ENCODE peak calls at places on chromosomes 12 and 14, in nine cellular contexts. L is GM12864, K is endothelial cell, D is BE2C, R is lower leg skin, P is GM13977, T is right lobe of liver, M is nephron progenitor cell, U is neural progenitor cell. F is an unnamed sample.

GRCh38 chr12:61301817-61302216 is 958.4 kb upstream of the USP15 start:
- DNase-seq in K (no peak), D (no peak), P (no peak), M (no peak), R (no peak), U (no peak), T (no peak), L (no peak), F (no peak)

GRCh38 chr12:54463034-54463433 is 10.4 kb downstream of the GTSF1 start:
- DNase-seq in L (no peak), D (no peak), T (no peak), M (no peak), P (no peak), R (peak; percentile 71), K (no peak), U (no peak), F (peak; percentile 1)

GRCh38 chr12:129076466-129077325 is 223.4 kb downstream of the GLT1D1 start:
- DNase-seq in M (no peak), K (no peak), D (no peak), R (no peak), L (no peak), P (no peak), U (no peak), T (no peak), F (no peak)

GRCh38 chr12:113519464-113520191 is 48.0 kb upstream of the LHX5 start:
- DNase-seq in U (peak; percentile 43), R (no peak), L (no peak), D (no peak), T (no peak), M (peak; percentile 33), K (no peak), P (no peak), F (no peak)

GRCh38 chr12:14850929-14851663 is 7.8 kb upstream of the ART4 start:
- DNase-seq in P (no peak), T (no peak), L (peak; percentile 41), R (no peak), D (no peak), M (no peak), U (no peak), K (no peak), F (no peak)

GRCh38 chr14:68756071-68756481 is 36.8 kb downstream of the ZFP36L1 start:
- DNase-seq in K (no peak), R (no peak), U (no peak), P (no peak), L (no peak), D (no peak), M (no peak), T (no peak), F (no peak)

GRCh38 chr14:45364565-45364964 is 111.6 kb upstream of the MIS18BP1 start:
- DNase-seq in L (no peak), D (no peak), T (no peak), P (no peak), M (no peak), R (no peak), U (no peak), K (no peak), F (no peak)

GRCh38 chr12:51360315-51360714 is 13.8 kb upstream of the CELA1 start:
- DNase-seq in R (no peak), K (no peak), P (no peak), L (no peak), D (no peak), T (no peak), U (no peak), M (no peak), F (no peak)

GRCh38 chr12:130026608-130027176 is 122.9 kb upstream of the TMEM132D start:
- DNase-seq in K (no peak), U (peak; percentile 63), T (peak; percentile 50), L (no peak), P (peak; percentile 62), D (peak; percentile 63), R (no peak), M (peak; percentile 69), F (no peak)

GRCh38 chr12:44976246-44976645 is 74.7 kb downstream of the DBX2 start:
- DNase-seq in R (no peak), D (no peak), U (no peak), T (no peak), P (no peak), M (no peak), K (no peak), L (no peak), F (no peak)

GRCh38 chr12:44968960-44969359 is 81.9 kb downstream of the DBX2 start:
- DNase-seq in L (no peak), K (no peak), P (no peak), D (no peak), T (no peak), R (no peak), U (no peak), M (no peak), F (no peak)

DNA sequence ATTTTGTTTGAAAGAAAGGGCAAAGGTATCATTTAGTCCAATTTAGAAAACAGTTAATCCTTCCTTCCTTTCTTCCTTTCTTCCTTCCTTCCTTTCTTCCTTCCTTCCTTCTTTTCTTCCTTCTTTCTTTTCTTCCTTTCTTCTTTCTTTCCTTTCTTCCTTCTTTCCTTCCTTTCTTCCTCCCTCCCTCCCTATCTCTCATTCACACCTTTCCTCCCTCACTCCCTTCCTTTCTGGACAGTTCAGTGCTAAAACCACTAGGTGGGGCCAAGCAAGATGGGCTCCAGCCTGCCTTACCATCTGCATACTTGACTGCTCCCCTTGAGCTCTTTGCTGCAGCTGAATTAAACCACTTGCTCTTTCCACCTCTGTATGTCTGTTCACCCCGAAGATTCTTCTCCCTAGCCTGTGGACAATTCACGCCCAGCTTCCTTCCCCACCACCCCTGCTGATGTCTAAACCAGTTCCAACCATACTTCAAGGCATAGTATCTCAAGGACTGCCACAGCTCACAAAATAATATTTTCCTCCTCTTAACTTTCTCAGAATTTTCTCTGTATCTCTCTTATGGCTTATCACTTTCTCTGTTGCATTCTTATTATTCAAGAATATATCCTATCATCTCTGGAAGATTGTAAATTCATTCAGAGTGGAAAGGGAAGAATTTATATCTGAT is 78.0 kb downstream of the DBX2 start:
- DNase-seq in R (no peak), K (no peak), P (peak; percentile 17), L (no peak), D (no peak), U (peak; percentile 70), M (peak; percentile 30), T (no peak), F (no peak)
- TF ChIP-seq CTCF in R (no peak), K (peak; percentile 28), P (peak; percentile 60), L (peak; percentile 66), D (peak; percentile 54), U (peak; percentile 78), M (peak; percentile 61), T (peak; percentile 42), F (peak; percentile 36)

GRCh38 chr14:69896080-69896479 is 16.9 kb downstream of the SMOC1 start:
- DNase-seq in M (no peak), K (no peak), R (no peak), L (no peak), T (no peak), D (no peak), U (no peak), P (no peak), F (no peak)

GRCh38 chr14:69886843-69887242 is 7.6 kb downstream of the SMOC1 start:
- DNase-seq in L (no peak), U (no peak), T (no peak), P (no peak), K (no peak), D (no peak), M (no peak), R (no peak), F (no peak)

GRCh38 chr14:69887740-69888657 is 8.8 kb downstream of the SMOC1 start:
- DNase-seq in D (no peak), M (no peak), L (no peak), T (peak; percentile 45), K (no peak), R (no peak), U (no peak), P (no peak), F (no peak)

GRCh38 chr14:69895109-69895508 is 15.9 kb downstream of the SMOC1 start:
- DNase-seq in L (no peak), T (no peak), K (no peak), P (no peak), D (no peak), U (no peak), R (no peak), M (no peak), F (no peak)

DNA sequence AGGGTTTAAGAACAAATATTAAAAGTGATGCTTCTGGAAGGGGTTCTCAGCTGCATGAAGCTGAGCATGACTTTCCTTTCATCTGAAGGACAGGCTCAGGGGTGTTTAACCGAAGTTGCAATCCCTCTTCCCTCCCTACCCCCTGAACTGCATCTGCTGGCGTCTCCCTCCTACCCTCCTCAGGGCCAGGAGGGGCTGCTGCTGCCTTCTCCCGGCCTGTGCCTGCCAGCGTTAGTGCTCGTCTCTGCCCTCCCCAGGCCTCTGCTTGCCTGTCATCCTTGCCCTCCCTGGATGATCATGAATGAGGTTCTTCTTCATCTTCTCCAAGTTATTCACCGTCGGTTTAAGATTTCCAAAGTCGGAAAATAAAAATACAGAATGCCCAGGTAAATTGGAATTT is 12.2 kb downstream of the SMOC1 start:
- DNase-seq in P (no peak), T (no peak), K (no peak), R (no peak), D (no peak), L (no peak), U (peak; percentile 41), M (no peak), F (no peak)
- TF ChIP-seq CTCF in P (no peak), T (no peak), K (no peak), R (no peak), D (no peak), L (no peak), U (no peak), M (no peak), F (no peak)

GRCh38 chr14:93893550-93894329 is 33.4 kb upstream of the FAM181A start:
- DNase-seq in T (no peak), L (no peak), M (no peak), P (no peak), D (peak; percentile 82), K (no peak), U (peak; percentile 78), R (no peak), F (no peak)
- TF ChIP-seq CTCF in T (no peak), L (no peak), M (no peak), P (no peak), D (no peak), K (no peak), U (no peak), R (no peak), F (no peak)

DNA sequence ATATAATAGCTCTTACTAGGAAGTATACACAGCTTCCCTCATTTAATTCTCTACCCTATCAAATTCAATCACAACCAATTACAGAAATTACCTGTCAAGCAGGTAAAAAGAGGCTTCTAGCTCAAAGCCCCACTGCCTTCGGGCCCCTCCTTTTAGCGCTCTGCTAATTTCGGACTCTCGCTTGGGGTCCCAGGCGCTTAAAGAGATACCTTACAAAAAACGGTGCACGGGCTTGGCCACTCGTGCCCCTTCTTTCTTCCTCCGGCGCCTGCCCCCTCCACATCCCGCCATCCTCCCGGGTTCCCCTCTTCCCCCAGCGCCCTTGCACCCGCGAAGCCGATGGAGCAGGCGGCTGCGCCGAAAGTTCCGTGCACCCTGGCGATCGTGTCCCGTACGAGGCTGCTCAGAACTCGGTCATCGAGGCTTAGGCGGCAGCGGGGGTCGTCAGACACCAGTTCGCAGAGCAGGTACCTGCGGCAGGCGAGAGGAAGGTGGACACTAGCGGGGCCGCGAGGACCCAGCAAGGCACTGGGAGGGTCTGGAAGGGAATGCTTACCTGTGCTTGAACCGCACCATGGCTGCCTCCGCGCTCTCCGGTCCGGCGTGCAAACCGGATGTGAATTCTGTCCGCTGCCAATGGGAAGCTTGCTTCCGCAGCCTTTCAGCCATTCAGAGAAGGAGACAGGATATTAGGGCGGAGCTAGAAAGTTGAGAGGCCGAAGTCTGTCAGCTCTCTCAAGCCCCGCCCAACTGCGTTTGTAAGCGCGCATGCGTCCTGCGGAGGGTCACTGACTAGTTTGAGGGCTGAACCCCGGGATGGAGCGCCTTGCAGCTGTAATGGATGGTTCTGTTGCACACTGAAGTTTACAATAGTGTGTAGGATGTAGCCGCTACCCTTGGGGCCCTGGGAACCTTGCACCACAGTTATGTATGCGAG is at the start of gene POP5:
- DNase-seq in M (peak; percentile 97), T (peak; percentile 96), K (peak; percentile 89), L (peak; percentile 98), U (peak; percentile 100), D (peak; percentile 96), P (peak; percentile 93), R (peak; percentile 97), F (peak; percentile 98)
- TF ChIP-seq CTCF in M (no peak), T (no peak), K (no peak), L (no peak), U (no peak), D (no peak), P (no peak), R (no peak), F (no peak)